ENCODE peak calls at places on chromosomes 13 and 19, in four cellular contexts. Q is naive thymus-derived CD4-positive, alpha-beta T cell; H is CD4-positive, CD25-positive, alpha-beta regulatory T cell; T is WERI-Rb-1. U is an unnamed sample.

GRCh38 chr13:98083507-98083906 is 59.4 kb upstream of the FARP1 start:
- DNase-seq in Q (no peak), H (no peak), T (no peak), U (no peak)

GRCh38 chr19:38719761-38720558 is 24.3 kb downstream of the CAPN12 start:
- DNase-seq in Q (no peak), H (no peak), T (no peak), U (no peak)

GRCh38 chr13:41962994-41963393 is 2.1 kb upstream of the VWA8 start:
- DNase-seq in Q (no peak), H (no peak), T (no peak), U (no peak)

GRCh38 chr13:62702502-62702901 is 1286.9 kb upstream of the PCDH20 start:
- DNase-seq in Q (no peak), H (no peak), T (no peak), U (no peak)

GRCh38 chr19:14333101-14333871 is 48.0 kb upstream of the ADGRE5 start:
- DNase-seq in Q (no peak), H (no peak), T (no peak), U (peak)

GRCh38 chr13:80361883-80362327 is 21.0 kb upstream of the SPRY2 start:
- DNase-seq in Q (no peak), H (no peak), T (peak), U (no peak)

GRCh38 chr19:4066682-4067395 is at the start of gene ZBTB7A:
- DNase-seq in Q (peak), H (peak), T (peak), U (peak)

GRCh38 chr19:18194554-18195238 is 1.7 kb downstream of the MPV17L2 start:
- DNase-seq in Q (peak), H (no peak), T (no peak), U (peak)

GRCh38 chr19:16588089-16588823 is 16.0 kb upstream of the SLC35E1 start:
- DNase-seq in Q (peak), H (peak), T (peak), U (peak)

GRCh38 chr13:113493315-113493951 is 2.9 kb upstream of the DCUN1D2 start:
- DNase-seq in Q (no peak), H (no peak), T (no peak), U (no peak)

GRCh38 chr19:406999-407491 is 1.9 kb downstream of the C2CD4C start:
- DNase-seq in Q (no peak), H (no peak), T (peak), U (no peak)

GRCh38 chr13:108944760-108945159 is 315.3 kb downstream of the MYO16 start:
- DNase-seq in Q (no peak), H (no peak), T (no peak), U (no peak)

GRCh38 chr19:14563989-14564650 is 7.7 kb downstream of the NDUFB7 start:
- DNase-seq in Q (no peak), H (no peak), T (peak), U (peak)

GRCh38 chr19:42529248-42529764 is 1.0 kb upstream of the CEACAM1 start:
- DNase-seq in Q (peak), H (peak), T (peak), U (peak)

GRCh38 chr19:42524943-42525342 is 3.3 kb downstream of the CEACAM1 start:
- DNase-seq in Q (no peak), H (no peak), T (no peak), U (no peak)

GRCh38 chr19:42532881-42533280 is 4.6 kb upstream of the CEACAM1 start:
- DNase-seq in Q (no peak), H (no peak), T (no peak), U (no peak)

GRCh38 chr19:42531313-42531712 is 3.0 kb upstream of the CEACAM1 start:
- DNase-seq in Q (no peak), H (no peak), T (no peak), U (no peak)

GRCh38 chr19:42528354-42529247 is at the start of gene CEACAM1:
- DNase-seq in Q (peak), H (peak), T (no peak), U (peak)
- H3K4me3 ChIP-seq in Q (peak), H (peak), T (no peak), U (no peak)

GRCh38 chr13:23903906-23904280 is 6.6 kb upstream of the C1QTNF9B start:
- DNase-seq in Q (no peak), H (no peak), T (no peak), U (no peak)

GRCh38 chr13:23901365-23901764 is 4.1 kb upstream of the C1QTNF9B start:
- DNase-seq in Q (no peak), H (no peak), T (no peak), U (no peak)

GRCh38 chr13:23905766-23906165 is 8.5 kb upstream of the C1QTNF9B start:
- DNase-seq in Q (no peak), H (no peak), T (no peak), U (no peak)

GRCh38 chr13:23899555-23899954 is 2.3 kb upstream of the C1QTNF9B start:
- DNase-seq in Q (peak), H (peak), T (no peak), U (peak)

GRCh38 chr13:23902975-23903905 is 5.9 kb upstream of the C1QTNF9B start:
- DNase-seq in Q (no peak), H (no peak), T (no peak), U (no peak)
- H3K4me3 ChIP-seq in Q (no peak), H (no peak), T (no peak), U (peak)

GRCh38 chr19:2059422-2060201 is 8.6 kb upstream of the MKNK2 start:
- DNase-seq in Q (no peak), H (no peak), T (peak), U (peak)
- H3K4me3 ChIP-seq in Q (no peak), H (no peak), T (no peak), U (no peak)

GRCh38 chr19:1505012-1505411 is 7.8 kb downstream of the ADAMTSL5 start:
- DNase-seq in Q (no peak), H (no peak), T (no peak), U (no peak)

GRCh38 chr19:1503925-1504430 is 8.8 kb downstream of the ADAMTSL5 start:
- DNase-seq in Q (no peak), H (no peak), T (no peak), U (no peak)

GRCh38 chr19:1502433-1503088 is 10.3 kb downstream of the ADAMTSL5 start:
- DNase-seq in Q (no peak), H (no peak), T (no peak), U (no peak)

GRCh38 chr19:1501200-1501595 is 10.2 kb downstream of the REEP6 start:
- DNase-seq in Q (no peak), H (no peak), T (no peak), U (no peak)

GRCh38 chr19:1503089-1503924 is 9.5 kb downstream of the ADAMTSL5 start:
- DNase-seq in Q (peak), H (peak), T (peak), U (peak)
- H3K4me3 ChIP-seq in Q (no peak), H (no peak), T (no peak), U (peak)

GRCh38 chr13:50787316-50788195 is 55.9 kb downstream of the DLEU7 start:
- DNase-seq in Q (no peak), H (no peak), T (no peak), U (no peak)

GRCh38 chr13:50783940-50784339 is 59.6 kb downstream of the DLEU7 start:
- DNase-seq in Q (no peak), H (no peak), T (no peak), U (no peak)

GRCh38 chr13:50783066-50783465 is 60.4 kb downstream of the DLEU7 start:
- DNase-seq in Q (no peak), H (no peak), T (no peak), U (no peak)

GRCh38 chr13:50793026-50793425 is 50.5 kb downstream of the DLEU7 start:
- DNase-seq in Q (no peak), H (no peak), T (no peak), U (no peak)

GRCh38 chr13:50788551-50788950 is 54.9 kb downstream of the DLEU7 start:
- DNase-seq in Q (no peak), H (no peak), T (no peak), U (no peak)
- H3K4me3 ChIP-seq in Q (no peak), H (no peak), T (no peak), U (no peak)

DNA sequence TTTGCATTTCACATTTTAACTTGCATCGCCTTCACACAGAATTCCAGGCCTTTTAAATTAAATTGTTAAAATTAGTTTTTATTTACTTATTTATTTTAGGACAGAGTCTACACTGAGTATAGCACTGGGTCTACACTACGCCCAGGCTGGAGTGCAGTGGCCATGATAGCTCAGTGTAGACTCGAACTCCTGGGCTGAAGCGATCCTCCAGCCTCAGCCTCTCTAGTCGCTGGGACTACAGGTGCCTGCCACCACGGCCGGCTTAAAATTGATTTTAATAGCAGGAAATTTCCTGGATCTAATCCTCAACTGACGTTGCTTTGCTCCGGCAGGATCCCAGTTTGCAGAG is 301 bp upstream of the ZNF610 start:
- DNase-seq in Q (no peak), H (no peak), T (no peak), U (no peak)
- H3K4me3 ChIP-seq in Q (peak), H (peak), T (peak), U (peak)

DNA sequence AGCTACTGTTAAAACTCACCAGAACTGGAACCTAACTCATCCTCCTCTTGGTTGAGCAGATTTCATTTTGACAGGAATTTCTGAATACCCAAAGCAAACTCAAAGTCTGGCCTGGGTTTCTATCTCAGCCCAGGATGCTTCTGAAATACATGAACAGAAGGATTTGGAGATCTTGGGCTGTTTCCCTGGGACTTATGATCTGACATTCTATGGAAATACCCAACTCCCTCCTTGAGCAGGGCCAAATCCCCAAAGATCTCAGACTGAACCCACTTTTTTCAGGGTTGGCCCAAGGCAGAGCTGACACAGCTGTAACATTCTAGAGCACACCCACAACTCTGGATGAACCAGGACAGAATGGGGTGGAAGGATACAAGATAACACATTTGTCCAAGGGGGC is 1.1 kb upstream of the ITM2B start:
- DNase-seq in Q (no peak), H (no peak), T (no peak), U (no peak)
- H3K4me3 ChIP-seq in Q (peak), H (peak), T (no peak), U (peak)

U was measured in testis.